ENCODE peak calls at places on chromosomes 4 and X, in six cellular contexts. L, O, T, G, Q and S are unnamed samples.
A peak's percentile ranks its signal among the peaks of the same experiment; 100 is the strongest.

GRCh38 chr4:52249583-52249982 is 198.5 kb downstream of the SPATA18 start:
- DNase-seq in G (no peak), O (no peak), L (no peak), Q (no peak), T (no peak), S (no peak)

GRCh38 chrX:42615161-42615563 is 162.8 kb downstream of the PPP1R2C start:
- DNase-seq in L (no peak), G (peak; percentile 47), T (peak; percentile 3), O (no peak), Q (no peak), S (no peak)

GRCh38 chrX:119647089-119647488 is 40.9 kb upstream of the NKRF start:
- DNase-seq in G (no peak), L (no peak), Q (no peak), T (no peak), O (no peak), S (no peak)

GRCh38 chr4:164304240-164304639 is 449.7 kb upstream of the SMIM31 start:
- DNase-seq in G (no peak), L (no peak), O (no peak), Q (no peak), T (no peak), S (no peak)

GRCh38 chrX:105821471-105822081 is 763 bp upstream of the NRK start:
- DNase-seq in G (no peak), Q (no peak), L (no peak), T (no peak), O (peak; percentile 33), S (no peak)

GRCh38 chr4:6962211-6963041 is 52.8 kb downstream of the TBC1D14 start:
- DNase-seq in G (peak; percentile 37), T (no peak), Q (no peak), O (no peak), L (no peak), S (no peak)

GRCh38 chrX:84737471-84737871 is 235.2 kb upstream of the HDX start:
- DNase-seq in G (no peak), O (no peak), T (no peak), L (no peak), Q (no peak), S (no peak)

GRCh38 chr4:124803641-124804040 is 91.1 kb upstream of the ANKRD50 start:
- DNase-seq in L (no peak), G (no peak), O (no peak), T (no peak), Q (no peak), S (no peak)

GRCh38 chr4:74311696-74312313 is 3.5 kb downstream of the EPGN start:
- DNase-seq in L (no peak), T (peak; percentile 67), G (no peak), Q (no peak), O (no peak), S (no peak)

GRCh38 chrX:65841263-65841662 is 173.8 kb downstream of the MSN start:
- DNase-seq in G (no peak), O (no peak), L (no peak), Q (no peak), T (no peak), S (no peak)

GRCh38 chr4:185811509-185812364 is at the start of gene SORBS2:
- DNase-seq in Q (peak; percentile 18), T (no peak), G (peak; percentile 74), O (peak; percentile 47), L (no peak), S (no peak)

GRCh38 chrX:18654873-18655836 is 16.8 kb downstream of the RS1 start:
- DNase-seq in T (no peak), L (no peak), O (no peak), G (no peak), Q (no peak), S (no peak)

GRCh38 chrX:80765226-80765625 is 44.5 kb downstream of the BRWD3 start:
- DNase-seq in Q (no peak), O (no peak), G (no peak), L (no peak), T (no peak), S (no peak)

GRCh38 chr4:39319678-39320077 is 46.5 kb downstream of the RFC1 start:
- DNase-seq in L (no peak), Q (no peak), T (peak; percentile 29), G (no peak), O (no peak), S (no peak)

GRCh38 chrX:109352121-109352556 is 129.7 kb downstream of the GUCY2F start:
- DNase-seq in Q (peak; percentile 12), T (no peak), O (no peak), L (no peak), G (no peak), S (peak; percentile 54)

GRCh38 chr4:127880764-127881564 is at the start of gene PLK4:
- DNase-seq in G (peak; percentile 97), Q (peak; percentile 94), O (peak; percentile 98), L (peak; percentile 83), T (peak; percentile 98), S (peak; percentile 95)

GRCh38 chr4:82677327-82677726 is 115.5 kb upstream of the TMEM150C start:
- DNase-seq in G (no peak), Q (no peak), T (no peak), L (no peak), O (no peak), S (no peak)

GRCh38 chrX:140141444-140142029 is 176.2 kb upstream of the CXorf66 start:
- DNase-seq in L (no peak), O (no peak), Q (no peak), T (peak; percentile 31), G (no peak), S (no peak)

GRCh38 chrX:38890963-38891362 is 89.7 kb downstream of the MID1IP1 start:
- DNase-seq in O (no peak), T (no peak), G (no peak), L (no peak), Q (no peak), S (no peak)

GRCh38 chr4:116016201-116016600 is 902.8 kb upstream of the NDST4 start:
- DNase-seq in G (no peak), L (peak; percentile 13), Q (no peak), T (no peak), O (no peak), S (no peak)

GRCh38 chrX:44874481-44875184 is 1.6 kb downstream of the KDM6A start:
- DNase-seq in L (peak; percentile 23), Q (no peak), O (peak; percentile 42), T (peak; percentile 75), G (no peak), S (no peak)

GRCh38 chrX:44871114-44871645 is 1.8 kb upstream of the KDM6A start:
- DNase-seq in G (peak; percentile 38), T (peak; percentile 31), Q (peak; percentile 17), O (peak; percentile 45), L (peak; percentile 13), S (no peak)

GRCh38 chrX:44872319-44872816 is 620 bp upstream of the KDM6A start:
- DNase-seq in Q (no peak), G (peak; percentile 70), L (peak; percentile 18), O (peak; percentile 61), T (peak; percentile 49), S (no peak)

GRCh38 chrX:44873415-44874270 is 655 bp downstream of the KDM6A start:
- DNase-seq in T (peak; percentile 59), O (peak; percentile 68), G (peak; percentile 59), Q (peak; percentile 47), L (peak; percentile 38), S (peak; percentile 64)

DNA sequence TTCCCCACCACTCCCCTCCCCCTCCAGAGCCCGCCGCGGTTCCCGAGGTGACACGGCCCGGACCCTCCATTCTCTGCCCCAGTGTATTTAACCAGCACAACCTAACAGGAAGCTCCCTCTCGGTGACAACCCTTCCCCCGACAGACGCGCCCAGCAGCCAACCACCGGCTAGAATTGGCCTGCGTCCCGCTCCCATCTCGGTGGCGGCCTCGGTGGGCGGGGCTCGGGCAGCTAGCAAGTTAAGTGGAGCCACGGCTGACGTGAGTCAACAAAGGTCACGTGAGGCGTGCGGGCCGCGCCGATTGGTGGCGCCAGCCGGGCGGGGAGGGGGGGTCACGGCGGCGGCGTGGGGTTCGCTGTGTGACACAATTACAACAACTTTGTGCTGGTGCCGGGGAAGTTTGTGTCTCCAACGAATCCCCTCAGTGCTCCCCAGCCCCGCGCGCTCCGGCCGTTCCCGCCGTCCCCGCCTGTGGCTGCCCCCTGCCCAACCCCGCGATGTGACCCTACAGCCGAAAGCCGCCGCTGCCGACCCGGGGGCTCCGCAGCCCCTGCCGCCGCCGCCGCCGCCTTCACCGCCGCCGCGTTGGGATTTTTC is at the start of gene KDM6A:
- DNase-seq in L (peak; percentile 95), Q (peak; percentile 96), G (peak; percentile 97), O (peak; percentile 100), T (peak; percentile 98), S (peak; percentile 100)
- H3K4me3 ChIP-seq in L (peak within 1 kb of the TSS; percentile 74), Q (peak within 1 kb of the TSS; percentile 89), G (peak within 1 kb of the TSS; percentile 65), O (peak within 1 kb of the TSS; percentile 64), T (peak within 1 kb of the TSS; percentile 99), S (peak within 1 kb of the TSS; percentile 88)

DNA sequence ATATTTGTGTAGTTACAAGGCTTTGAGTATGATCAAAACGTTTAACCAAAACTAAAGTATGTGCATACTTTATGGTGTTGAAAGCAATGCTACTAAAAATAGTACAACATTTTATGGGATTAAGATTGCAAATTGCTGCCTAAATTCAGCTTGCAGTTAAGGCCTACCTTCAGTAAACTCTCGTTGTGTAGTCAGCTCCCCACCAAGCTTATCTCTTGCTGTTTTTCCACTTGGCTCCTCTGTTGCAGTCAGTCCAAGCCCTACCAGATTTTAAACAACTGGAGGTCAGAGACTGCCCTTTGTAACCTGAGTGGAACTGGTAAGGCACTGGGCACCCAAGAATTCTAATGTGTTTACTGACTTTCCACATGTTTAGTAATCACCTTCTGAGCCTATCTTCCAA is 25.7 kb downstream of the AFF1 start:
- DNase-seq in T (peak; percentile 63), Q (no peak), O (no peak), L (no peak), G (no peak), S (no peak)
- H3K4me1 ChIP-seq in T (peaks cover 45% of the 10 kb centered on the region), Q (peaks cover 44% of the 10 kb centered on the region), O (peaks cover 23% of the 10 kb centered on the region), L (peaks cover 30% of the 10 kb centered on the region), G (peaks cover 6% of the 10 kb centered on the region), S (peaks cover 35% of the 10 kb centered on the region)

GRCh38 chr4:94525993-94526740 is 74.4 kb downstream of the PDLIM5 start:
- DNase-seq in L (no peak), G (no peak), O (no peak), Q (no peak), T (no peak), S (no peak)
- H3K4me3 ChIP-seq in L (no peak overlapping the region), G (no peak overlapping the region), O (no peak overlapping the region), Q (peak overlapping the region; percentile 12), T (no peak overlapping the region), S (peak overlapping the region; percentile 4)

GRCh38 chr4:121165206-121165605 is 1.1 kb upstream of the TNIP3 start:
- DNase-seq in T (no peak), G (no peak), L (no peak), Q (no peak), O (no peak), S (no peak)

GRCh38 chr4:121168865-121169281 is 4.8 kb upstream of the TNIP3 start:
- DNase-seq in O (no peak), G (no peak), T (no peak), L (no peak), Q (no peak), S (no peak)

GRCh38 chr4:121164291-121164690 is at the start of gene TNIP3:
- DNase-seq in G (no peak), O (no peak), T (no peak), Q (no peak), L (no peak), S (no peak)

GRCh38 chr4:121168446-121168845 is 4.3 kb upstream of the TNIP3 start:
- DNase-seq in G (no peak), L (no peak), T (no peak), O (no peak), Q (no peak), S (no peak)
- H3K4me1 ChIP-seq in G (peaks cover 6% of the 10 kb centered on the region), L (no peaks in the 10 kb centered on the region), T (no peaks in the 10 kb centered on the region), O (no peaks in the 10 kb centered on the region), Q (no peaks in the 10 kb centered on the region), S (no peaks in the 10 kb centered on the region)